ENCODE peak calls at places on chromosomes 2 and 18, in ten cellular contexts. E is SK-MEL-5, I is A172, H is OCI-LY7, Q is H54, J is endothelial cell, V is T1000, O is RWPE1, A is GM12878, N is cardiac muscle cell. C is an unnamed sample.

GRCh38 chr2:72744049-72744448 is 81.8 kb downstream of the EXOC6B start:
- DNase-seq in V (no peak), H (no peak), N (peak), Q (no peak), E (no peak), O (no peak), A (no peak), I (peak), J (no peak), C (no peak)

GRCh38 chr2:239167766-239168444 is 232.9 kb downstream of the HDAC4 start:
- DNase-seq in J (no peak), I (no peak), O (no peak), V (no peak), Q (no peak), A (no peak), H (no peak), N (no peak), E (no peak), C (no peak)

GRCh38 chr2:230868151-230868946 is 3.6 kb downstream of the ITM2C start:
- DNase-seq in O (no peak), V (no peak), N (peak), H (no peak), J (no peak), I (no peak), E (no peak), A (no peak), Q (no peak), C (no peak)

GRCh38 chr2:205775091-205775876 is 93.0 kb downstream of the NRP2 start:
- DNase-seq in O (peak), V (no peak), J (no peak), I (peak), Q (no peak), H (no peak), A (no peak), N (peak), E (no peak), C (no peak)

GRCh38 chr18:25187582-25188291 is 164.2 kb downstream of the ZNF521 start:
- DNase-seq in E (peak), Q (no peak), N (no peak), H (no peak), O (no peak), J (no peak), V (no peak), I (no peak), A (no peak), C (no peak)

GRCh38 chr2:75800456-75800855 is 89.7 kb upstream of the GCFC2 start:
- DNase-seq in Q (no peak), J (no peak), N (no peak), I (no peak), V (no peak), E (no peak), H (no peak), A (peak), O (no peak), C (no peak)

GRCh38 chr2:196331143-196331542 is 159.8 kb upstream of the STK17B start:
- DNase-seq in J (no peak), A (no peak), E (no peak), H (no peak), Q (peak), V (no peak), I (peak), N (peak), O (no peak), C (peak)

GRCh38 chr2:15768142-15769088 is 171.9 kb upstream of the MYCN start:
- DNase-seq in N (no peak), J (no peak), A (no peak), E (no peak), O (no peak), Q (no peak), H (no peak), V (no peak), I (no peak), C (no peak)

GRCh38 chr2:156110890-156111289 is 221.6 kb downstream of the NR4A2 start:
- DNase-seq in I (no peak), J (peak), H (peak), Q (no peak), N (no peak), E (peak), V (no peak), A (no peak), O (no peak), C (no peak)

GRCh38 chr2:20506281-20506685 is 59.4 kb downstream of the RHOB start:
- DNase-seq in E (peak), A (no peak), O (no peak), J (no peak), N (peak), H (no peak), Q (no peak), V (no peak), I (peak), C (no peak)

GRCh38 chr2:46296216-46296839 is 879 bp upstream of the EPAS1 start:
- DNase-seq in N (peak), Q (no peak), E (peak), A (no peak), H (no peak), J (no peak), I (no peak), V (no peak), O (peak), C (no peak)

GRCh38 chr2:53028259-53028658 is 739.3 kb upstream of the CHAC2 start:
- DNase-seq in O (no peak), N (peak), E (no peak), V (no peak), J (no peak), A (no peak), H (no peak), I (peak), Q (no peak), C (no peak)

GRCh38 chr2:8525582-8526402 is 156.1 kb upstream of the ID2 start:
- DNase-seq in Q (no peak), N (peak), H (peak), J (peak), E (peak), O (peak), A (peak), I (no peak), V (no peak), C (peak)

GRCh38 chr2:202221873-202222272 is 16.5 kb downstream of the SUMO1 start:
- DNase-seq in V (no peak), I (peak), H (no peak), Q (no peak), J (no peak), N (peak), A (no peak), O (no peak), E (no peak), C (no peak)

GRCh38 chr2:142874293-142874814 is 3.1 kb upstream of the KYNU start:
- DNase-seq in O (peak), I (peak), A (no peak), V (peak), E (peak), Q (no peak), N (peak), J (no peak), H (no peak), C (peak)

GRCh38 chr2:152863826-152864225 is 145.4 kb downstream of the ARL6IP6 start:
- DNase-seq in A (no peak), H (no peak), Q (no peak), J (no peak), O (no peak), E (no peak), I (no peak), V (no peak), N (no peak), C (no peak)

GRCh38 chr2:218691234-218691633 is 19.3 kb downstream of the STK36 start:
- DNase-seq in I (peak), Q (peak), J (no peak), O (no peak), N (no peak), A (no peak), V (no peak), H (no peak), E (no peak), C (no peak)

GRCh38 chr2:18651842-18652774 is 62.7 kb upstream of the NT5C1B start:
- DNase-seq in A (no peak), V (no peak), Q (no peak), O (no peak), J (no peak), N (peak), H (no peak), E (no peak), I (no peak), C (peak)

GRCh38 chr2:147511491-147511948 is 333.3 kb upstream of the ACVR2A start:
- DNase-seq in J (no peak), A (no peak), N (peak), V (no peak), O (no peak), E (no peak), H (no peak), Q (no peak), I (no peak), C (no peak)

GRCh38 chr2:36663851-36664715 is 32.4 kb upstream of the VIT start:
- DNase-seq in A (no peak), J (no peak), O (peak), V (peak), H (peak), N (peak), I (peak), E (peak), Q (no peak), C (peak)

GRCh38 chr18:12041561-12041960 is 52.1 kb upstream of the ANKRD62 start:
- DNase-seq in A (no peak), N (peak), V (no peak), H (no peak), E (no peak), Q (peak), I (peak), J (no peak), O (peak), C (peak)

GRCh38 chr2:109609352-109610024 is 4.3 kb downstream of the SEPTIN10 start:
- DNase-seq in O (no peak), H (no peak), I (peak), A (no peak), E (no peak), J (peak), N (peak), Q (no peak), V (no peak), C (peak)

GRCh38 chr2:43270930-43271615 is 44.7 kb upstream of the ZFP36L2 start:
- DNase-seq in O (no peak), I (no peak), H (peak), N (no peak), J (no peak), A (no peak), E (peak), V (no peak), Q (no peak), C (no peak)

GRCh38 chr2:200878289-200878688 is 10.6 kb downstream of the PPIL3 start:
- DNase-seq in N (no peak), E (no peak), A (no peak), Q (no peak), J (no peak), O (no peak), H (no peak), V (no peak), I (no peak), C (no peak)

GRCh38 chr2:226256237-226256636 is 543.4 kb downstream of the IRS1 start:
- DNase-seq in E (no peak), V (no peak), N (peak), A (no peak), I (peak), Q (no peak), J (no peak), H (no peak), O (peak), C (peak)

GRCh38 chr2:16908671-16909070 is 243.0 kb upstream of the CYRIA start:
- DNase-seq in N (no peak), E (no peak), V (no peak), O (peak), J (no peak), A (no peak), Q (no peak), H (no peak), I (peak), C (peak)